ENCODE peak calls at places on chromosomes 5 and 9, in five cellular contexts. R is HuH-7; P is effector CD4-positive, alpha-beta T cell; M is stimulated activated CD8-positive, alpha-beta memory T cell treated with anti-CD3 and anti-CD28 coated beads, Interleukin-7, amount 100 ng/mL, for 24 hours; K is activated CD4-positive, alpha-beta T cell treated with anti-CD3 and anti-CD28 coated beads, Interleukin-2, amount 50 U/mL, for 4 hours. F is an unnamed sample.

GRCh38 chr9:134880484-134881312 is at the start of gene FCN2:
- DNase-seq in R (no peak), P (no peak), M (no peak), K (no peak), F (no peak)

GRCh38 chr5:138573949-138574670 is 1.1 kb downstream of the HSPA9 start:
- DNase-seq in R (no peak), P (no peak), M (no peak), K (no peak), F (no peak)

GRCh38 chr5:113213551-113213971 is 221.2 kb downstream of the TSSK1B start:
- DNase-seq in R (no peak), P (no peak), M (no peak), K (no peak), F (no peak)

GRCh38 chr5:121108725-121109124 is 644.6 kb downstream of the PRR16 start:
- DNase-seq in R (peak), P (no peak), M (no peak), K (no peak), F (no peak)

GRCh38 chr5:152551061-152551460 is 146.0 kb upstream of the NMUR2 start:
- DNase-seq in R (no peak), P (no peak), M (no peak), K (no peak), F (no peak)

GRCh38 chr5:55231476-55232193 is 1.8 kb downstream of the CCNO start:
- DNase-seq in R (no peak), P (no peak), M (no peak), K (no peak), F (peak)

GRCh38 chr5:18314192-18314778 is 680.0 kb downstream of the TAF11L14 start:
- DNase-seq in R (no peak), P (no peak), M (no peak), K (no peak), F (no peak)

GRCh38 chr5:81856948-81857928 is 106.3 kb upstream of the SSBP2 start:
- DNase-seq in R (no peak), P (no peak), M (no peak), K (no peak), F (peak)

GRCh38 chr5:159917919-159918487 is 1.7 kb downstream of the ADRA1B start:
- DNase-seq in R (no peak), P (no peak), M (no peak), K (no peak), F (no peak)